ENCODE peak calls at places on chromosome 13, in six cellular contexts. B, K, Z, E, Q and S are unnamed samples.
A peak's percentile ranks its signal among the peaks of the same experiment; 100 is the strongest.

GRCh38 chr13:54185785-54186184 is 1157.2 kb downstream of the OLFM4 start:
- DNase-seq in B (no peak), K (peak; percentile 49), Z (peak; percentile 0), E (peak; percentile 59), Q (no peak), S (peak; percentile 52)

GRCh38 chr13:43232144-43232840 is 208.9 kb downstream of the DNAJC15 start:
- DNase-seq in B (no peak), K (no peak), Z (no peak), E (no peak), Q (no peak), S (no peak)

GRCh38 chr13:41587490-41587889 is 130.1 kb downstream of the RGCC start:
- DNase-seq in B (no peak), K (peak; percentile 62), Z (no peak), E (peak; percentile 60), Q (no peak), S (no peak)

GRCh38 chr13:103006706-103007426 is 59.4 kb downstream of the SLC10A2 start:
- DNase-seq in B (no peak), K (no peak), Z (no peak), E (no peak), Q (no peak), S (no peak)

GRCh38 chr13:40109324-40109958 is 454.0 kb downstream of the COG6 start:
- DNase-seq in B (peak; percentile 73), K (no peak), Z (peak; percentile 93), E (no peak), Q (peak; percentile 78), S (no peak)

GRCh38 chr13:32659736-32660135 is 73.5 kb downstream of the PDS5B start:
- DNase-seq in B (peak; percentile 25), K (no peak), Z (peak; percentile 16), E (no peak), Q (peak; percentile 29), S (no peak)

GRCh38 chr13:42990147-42990990 is 1.7 kb downstream of the EPSTI1 start:
- DNase-seq in B (peak; percentile 57), K (no peak), Z (peak; percentile 76), E (no peak), Q (peak; percentile 43), S (no peak)

GRCh38 chr13:27372896-27373295 is 51.5 kb upstream of the GTF3A start:
- DNase-seq in B (peak; percentile 16), K (no peak), Z (peak; percentile 39), E (no peak), Q (no peak), S (no peak)

GRCh38 chr13:99280166-99280565 is 22.0 kb upstream of the GPR18 start:
- DNase-seq in B (no peak), K (no peak), Z (peak; percentile 61), E (no peak), Q (peak; percentile 33), S (no peak)

GRCh38 chr13:44853641-44854040 is 135.6 kb downstream of the NUFIP1 start:
- DNase-seq in B (no peak), K (no peak), Z (no peak), E (no peak), Q (no peak), S (no peak)

GRCh38 chr13:97243915-97244820 is 22.0 kb downstream of the MBNL2 start:
- DNase-seq in B (no peak), K (no peak), Z (no peak), E (no peak), Q (no peak), S (no peak)

GRCh38 chr13:27261376-27261775 is 9.3 kb upstream of the RASL11A start:
- DNase-seq in B (no peak), K (no peak), Z (no peak), E (no peak), Q (peak; percentile 74), S (no peak)

GRCh38 chr13:93521307-93521706 is 294.7 kb downstream of the GPC6 start:
- DNase-seq in B (no peak), K (no peak), Z (no peak), E (no peak), Q (no peak), S (no peak)
- H2AK5ac ChIP-seq in B (no peak overlapping the region), K (no peak overlapping the region), Z (peak overlapping the region; percentile 38), E (no peak overlapping the region), Q (no peak overlapping the region), S (no peak overlapping the region)

DNA sequence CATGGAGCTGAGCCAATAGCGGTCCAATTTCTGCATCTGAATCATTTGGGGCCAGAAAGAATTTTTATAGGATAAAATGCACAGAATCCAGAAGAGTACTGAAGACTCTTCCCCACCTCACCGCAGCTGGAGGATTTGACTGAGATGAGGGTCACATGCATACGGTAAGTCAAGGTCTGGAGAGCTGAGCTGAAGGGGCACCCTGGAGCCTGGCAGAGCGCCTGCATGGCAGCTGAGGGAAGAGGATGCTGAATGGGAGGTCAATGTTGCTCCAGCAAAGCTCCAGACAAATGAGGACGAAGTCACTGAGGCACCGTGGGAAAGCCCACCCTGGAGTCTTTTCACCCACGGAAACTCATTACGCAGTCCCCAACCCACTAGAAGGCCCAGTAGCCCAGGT is 43.4 kb upstream of the ATP12A start:
- DNase-seq in B (no peak), K (no peak), Z (no peak), E (no peak), Q (no peak), S (no peak)
- H4K8ac ChIP-seq in B (no peak overlapping the region), K (no peak overlapping the region), Z (no peak overlapping the region), E (no peak overlapping the region), Q (no peak overlapping the region), S (no peak overlapping the region)

DNA sequence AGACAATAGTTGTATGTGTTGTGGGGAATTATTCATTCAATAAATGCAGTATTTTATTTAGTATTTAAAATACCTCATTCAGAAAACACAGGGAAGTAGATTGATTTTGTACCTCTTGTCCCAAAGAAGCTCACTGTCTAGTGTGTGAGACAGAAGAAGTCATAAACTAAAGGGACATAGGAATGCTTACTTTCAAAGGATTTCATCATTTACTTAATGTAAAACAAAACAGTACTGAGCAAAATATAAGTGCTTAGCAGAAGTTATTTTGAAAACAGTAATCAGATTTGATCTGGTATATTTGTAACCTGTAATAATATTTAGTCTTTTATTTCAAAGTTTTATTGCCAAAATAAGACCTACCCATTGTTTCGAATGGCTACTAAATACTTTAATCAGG is 117.9 kb downstream of the TDRD3 start:
- DNase-seq in B (no peak), K (no peak), Z (no peak), E (no peak), Q (no peak), S (no peak)
- H3K14ac ChIP-seq in B (no peak overlapping the region), K (no peak overlapping the region), Z (no peak overlapping the region), E (no peak overlapping the region), Q (no peak overlapping the region), S (no peak overlapping the region)

GRCh38 chr13:46476174-46476573 is 76.8 kb upstream of the LRCH1 start:
- DNase-seq in B (no peak), K (no peak), Z (no peak), E (no peak), Q (no peak), S (no peak)

GRCh38 chr13:46469064-46469463 is 82.0 kb upstream of the RUBCNL start:
- DNase-seq in B (no peak), K (no peak), Z (peak; percentile 83), E (no peak), Q (no peak), S (no peak)

GRCh38 chr13:46475586-46475991 is 77.4 kb upstream of the LRCH1 start:
- DNase-seq in B (no peak), K (no peak), Z (peak; percentile 81), E (no peak), Q (no peak), S (no peak)

GRCh38 chr13:46472384-46472783 is 80.6 kb upstream of the LRCH1 start:
- DNase-seq in B (no peak), K (no peak), Z (no peak), E (no peak), Q (no peak), S (no peak)

GRCh38 chr13:46473806-46474205 is 79.2 kb upstream of the LRCH1 start:
- DNase-seq in B (no peak), K (no peak), Z (no peak), E (no peak), Q (no peak), S (no peak)
- H2AK5ac ChIP-seq in B (no peak overlapping the region), K (no peak overlapping the region), Z (no peak overlapping the region), E (no peak overlapping the region), Q (no peak overlapping the region), S (no peak overlapping the region)

DNA sequence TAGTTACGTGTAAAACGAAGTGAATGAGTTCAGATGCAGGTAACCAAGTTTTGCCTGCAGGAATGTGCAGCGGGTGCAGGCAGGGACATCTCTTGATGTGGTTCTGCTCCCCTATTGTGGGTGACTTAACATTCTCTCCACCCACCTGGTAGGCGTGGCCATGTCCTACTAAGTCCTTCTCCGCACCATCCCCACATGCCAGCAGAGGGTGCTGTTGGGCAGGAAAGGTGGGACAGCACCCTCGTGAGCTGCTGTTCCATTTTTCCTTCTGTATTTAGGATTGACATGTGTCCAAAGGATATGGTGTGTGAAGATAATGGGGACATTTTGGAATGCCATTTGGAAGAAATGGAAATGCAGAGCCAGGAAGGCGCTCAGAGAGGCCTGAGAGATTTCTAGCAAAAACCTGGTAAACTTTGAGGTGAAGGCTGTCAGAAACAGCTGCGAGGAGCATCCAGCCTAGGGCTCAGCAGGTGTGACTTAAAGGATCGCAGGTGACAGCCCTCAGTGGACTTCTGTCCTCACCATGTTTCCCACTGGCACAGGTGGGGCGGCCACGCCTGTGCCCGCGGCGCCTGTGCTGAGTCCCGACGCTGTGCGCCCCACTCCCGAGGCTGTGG is 26.2 kb upstream of the MCF2L start:
- DNase-seq in B (peak; percentile 91), K (peak; percentile 99), Z (peak; percentile 90), E (peak; percentile 94), Q (peak; percentile 99), S (peak; percentile 97)
- H4K8ac ChIP-seq in B (no peak overlapping the region), K (no peak overlapping the region), Z (no peak overlapping the region), E (no peak overlapping the region), Q (no peak overlapping the region), S (no peak overlapping the region)

GRCh38 chr13:63463782-63464610 is 2048.3 kb upstream of the PCDH20 start:
- DNase-seq in B (no peak), K (no peak), Z (no peak), E (no peak), Q (no peak), S (no peak)
- H3K14ac ChIP-seq in B (no peak overlapping the region), K (no peak overlapping the region), Z (no peak overlapping the region), E (no peak overlapping the region), Q (no peak overlapping the region), S (no peak overlapping the region)

GRCh38 chr13:94139393-94139995 is 340.0 kb downstream of the DCT start:
- DNase-seq in B (peak; percentile 65), K (no peak), Z (no peak), E (no peak), Q (no peak), S (no peak)
- H2AK5ac ChIP-seq in B (no peak overlapping the region), K (no peak overlapping the region), Z (no peak overlapping the region), E (no peak overlapping the region), Q (no peak overlapping the region), S (no peak overlapping the region)

GRCh38 chr13:23600100-23600499 is 29.9 kb downstream of the TNFRSF19 start:
- DNase-seq in B (no peak), K (no peak), Z (no peak), E (no peak), Q (no peak), S (no peak)
- H4K8ac ChIP-seq in B (no peak overlapping the region), K (no peak overlapping the region), Z (no peak overlapping the region), E (no peak overlapping the region), Q (peak overlapping the region; percentile 78), S (no peak overlapping the region)